ENCODE peak calls at places on chromosomes 5 and 9, in four cellular contexts. One of them, this sample, is unnamed.

GRCh38 chr5:113652161-113652560 is 138.7 kb downstream of the YTHDC2 start:
- DNase-seq in H1: no peak
- DNase-seq in GM12878: no peak
- DNase-seq in IMR-90: no peak
- DNase-seq in this sample: no peak

GRCh38 chr5:138370537-138370936 is 18.1 kb downstream of the KDM3B start:
- DNase-seq in H1: no peak
- DNase-seq in GM12878: no peak
- DNase-seq in IMR-90: peak; percentile 21
- DNase-seq in this sample: no peak

GRCh38 chr5:125160787-125161502 is 414.5 kb upstream of the ZNF608 start:
- DNase-seq in H1: no peak
- DNase-seq in GM12878: no peak
- DNase-seq in IMR-90: peak; percentile 7
- DNase-seq in this sample: no peak

GRCh38 chr9:106961623-106962022 is 98.7 kb downstream of the ZNF462 start:
- DNase-seq in H1: no peak
- DNase-seq in GM12878: no peak
- DNase-seq in IMR-90: peak; percentile 47
- DNase-seq in this sample: no peak

GRCh38 chr9:131236761-131237160 is 39.5 kb downstream of the FAM78A start:
- DNase-seq in H1: no peak
- DNase-seq in GM12878: no peak
- DNase-seq in IMR-90: no peak
- DNase-seq in this sample: no peak

GRCh38 chr5:164306662-164307061 is 801.2 kb downstream of the MAT2B start:
- DNase-seq in H1: no peak
- DNase-seq in GM12878: no peak
- DNase-seq in IMR-90: peak; percentile 60
- DNase-seq in this sample: no peak

GRCh38 chr9:33211695-33212393 is 28.1 kb upstream of the SPINK4 start:
- DNase-seq in H1: no peak
- DNase-seq in GM12878: no peak
- DNase-seq in IMR-90: peak; percentile 38
- DNase-seq in this sample: no peak

GRCh38 chr5:98301567-98301966 is 471.9 kb upstream of the RGMB start:
- DNase-seq in H1: no peak
- DNase-seq in GM12878: no peak
- DNase-seq in IMR-90: no peak
- DNase-seq in this sample: no peak

GRCh38 chr9:92151691-92152393 is 36.6 kb upstream of the SPTLC1 start:
- DNase-seq in H1: no peak
- DNase-seq in GM12878: no peak
- DNase-seq in IMR-90: peak; percentile 84
- DNase-seq in this sample: no peak

GRCh38 chr9:69619233-69619632 is 52.9 kb downstream of the APBA1 start:
- DNase-seq in H1: no peak
- DNase-seq in GM12878: no peak
- DNase-seq in IMR-90: no peak
- DNase-seq in this sample: no peak

GRCh38 chr5:2591777-2592453 is 159.6 kb downstream of the IRX2 start:
- DNase-seq in H1: no peak
- DNase-seq in GM12878: no peak
- DNase-seq in IMR-90: no peak
- DNase-seq in this sample: no peak

GRCh38 chr5:177116631-177117373 is 16.8 kb upstream of the NSD1 start:
- DNase-seq in H1: peak; percentile 94
- DNase-seq in GM12878: no peak
- DNase-seq in IMR-90: peak; percentile 53
- DNase-seq in this sample: peak; percentile 97

GRCh38 chr5:135578685-135579341 is at the start of gene CXCL14:
- DNase-seq in H1: peak; percentile 68
- DNase-seq in GM12878: no peak
- DNase-seq in IMR-90: peak; percentile 49
- DNase-seq in this sample: no peak

GRCh38 chr5:63401434-63402046 is 560.7 kb downstream of the HTR1A start:
- DNase-seq in H1: peak; percentile 82
- DNase-seq in GM12878: peak; percentile 1
- DNase-seq in IMR-90: peak; percentile 8
- DNase-seq in this sample: peak; percentile 57

GRCh38 chr5:174553556-174553955 is 170.8 kb upstream of the MSX2 start:
- DNase-seq in H1: no peak
- DNase-seq in GM12878: no peak
- DNase-seq in IMR-90: no peak
- DNase-seq in this sample: no peak

DNA sequence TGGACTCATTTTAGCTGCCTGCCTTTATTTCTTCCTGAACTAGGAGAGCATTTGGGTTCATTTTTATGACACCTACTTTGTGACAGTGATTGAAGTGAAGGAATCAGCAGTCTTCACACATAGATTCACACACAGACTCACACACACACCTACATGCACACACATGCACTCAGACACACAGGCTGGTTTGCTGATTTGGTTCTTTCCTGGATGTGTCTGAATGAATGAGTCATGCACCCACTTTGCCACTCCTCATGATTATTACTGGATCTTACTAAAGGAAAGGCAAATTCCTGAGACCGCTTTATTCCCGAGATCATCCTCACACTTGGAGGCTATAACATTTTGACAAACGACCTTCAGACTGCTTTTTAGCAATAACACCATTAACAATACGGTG is 529.5 kb downstream of the AGTPBP1 start:
- DNase-seq in H1: no peak
- DNase-seq in GM12878: no peak
- DNase-seq in IMR-90: no peak
- DNase-seq in this sample: no peak
- TF ChIP-seq CHD1 in H1: no peak
- TF ChIP-seq CHD1 in GM12878: no peak
- TF ChIP-seq CHD1 in IMR-90: no peak
- TF ChIP-seq CHD1 in this sample: no peak

GRCh38 chr5:91219803-91220371 is 163.2 kb downstream of the ARRDC3 start:
- DNase-seq in H1: no peak
- DNase-seq in GM12878: no peak
- DNase-seq in IMR-90: peak; percentile 57
- DNase-seq in this sample: peak; percentile 42
- TF ChIP-seq CHD1 in H1: no peak
- TF ChIP-seq CHD1 in GM12878: no peak
- TF ChIP-seq CHD1 in IMR-90: no peak
- TF ChIP-seq CHD1 in this sample: no peak

DNA sequence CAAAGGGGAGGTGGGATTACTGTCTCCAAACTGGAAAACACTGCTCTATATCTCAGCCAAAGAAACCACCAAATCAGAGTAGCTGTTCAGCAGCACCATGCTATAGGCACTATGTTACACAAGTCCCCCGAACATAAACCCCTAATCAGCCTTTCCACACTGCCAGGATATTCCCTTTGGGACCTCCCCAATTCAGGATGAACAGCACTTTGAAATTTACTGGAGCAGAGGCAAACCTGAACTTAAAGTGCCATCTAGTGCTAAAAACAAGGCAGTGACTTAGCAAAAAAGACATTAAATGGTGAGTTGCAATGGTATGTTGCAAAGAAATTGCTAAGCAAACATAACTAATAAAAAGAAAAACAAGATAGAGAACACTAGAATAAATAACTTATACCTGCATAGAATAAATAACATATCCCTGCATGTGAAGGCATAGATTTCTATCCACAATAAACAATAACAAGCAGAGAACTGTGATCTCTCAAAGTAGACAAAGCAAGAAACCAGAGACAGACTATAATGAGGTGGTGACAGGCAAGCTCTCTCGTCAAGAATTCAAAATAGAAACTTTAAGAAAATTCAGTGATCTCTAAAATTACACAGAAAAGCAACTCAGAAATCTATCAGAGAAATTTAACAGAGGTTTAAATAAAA is 584.4 kb upstream of the ACO1 start:
- DNase-seq in H1: peak; percentile 46
- DNase-seq in GM12878: peak; percentile 4
- DNase-seq in IMR-90: no peak
- DNase-seq in this sample: no peak
- TF ChIP-seq CHD1 in H1: no peak
- TF ChIP-seq CHD1 in GM12878: no peak
- TF ChIP-seq CHD1 in IMR-90: no peak
- TF ChIP-seq CHD1 in this sample: no peak

GRCh38 chr9:134434896-134435506 is 108.7 kb downstream of the RXRA start:
- DNase-seq in H1: no peak
- DNase-seq in GM12878: no peak
- DNase-seq in IMR-90: peak; percentile 97
- DNase-seq in this sample: no peak
- TF ChIP-seq CHD1 in H1: no peak
- TF ChIP-seq CHD1 in GM12878: no peak
- TF ChIP-seq CHD1 in IMR-90: no peak
- TF ChIP-seq CHD1 in this sample: no peak